ENCODE peak calls at places on chromosomes 6 and 20, in five cellular contexts. L is CD8-positive, alpha-beta T cell; Y is nephron progenitor cell; A is transverse colon; K is IMR-90. U is an unnamed sample.

GRCh38 chr20:23515250-23515939 is 24.5 kb downstream of the CST8 start:
- DNase-seq in L (no peak), Y (no peak), A (no peak), K (peak), U (no peak)

GRCh38 chr6:90411292-90411781 is 114.7 kb upstream of the BACH2 start:
- DNase-seq in L (no peak), Y (no peak), A (no peak), K (no peak), U (no peak)

GRCh38 chr20:17026346-17026745 is 200.5 kb upstream of the PCSK2 start:
- DNase-seq in L (no peak), Y (no peak), A (no peak), K (peak), U (no peak)

GRCh38 chr6:132357120-132357519 is 44.2 kb downstream of the MOXD1 start:
- DNase-seq in L (no peak), Y (no peak), A (no peak), K (peak), U (no peak)

GRCh38 chr20:12535770-12536169 is 473.0 kb upstream of the SPTLC3 start:
- DNase-seq in L (no peak), Y (no peak), A (no peak), K (no peak), U (no peak)

GRCh38 chr6:41570270-41570615 is 24.1 kb downstream of the FOXP4 start:
- DNase-seq in L (no peak), Y (peak), A (no peak), K (no peak), U (no peak)

GRCh38 chr20:13401596-13401995 is 180.5 kb downstream of the ISM1 start:
- DNase-seq in L (no peak), Y (no peak), A (no peak), K (no peak), U (no peak)

GRCh38 chr6:158536891-158537798 is 22.7 kb upstream of the TMEM181 start:
- DNase-seq in L (no peak), Y (peak), A (peak), K (no peak), U (peak)

GRCh38 chr6:45075246-45075645 is 252.9 kb upstream of the RUNX2 start:
- DNase-seq in L (no peak), Y (no peak), A (no peak), K (peak), U (no peak)

GRCh38 chr20:20205141-20205861 is 153.0 kb downstream of the CFAP61 start:
- DNase-seq in L (no peak), Y (no peak), A (no peak), K (no peak), U (no peak)

GRCh38 chr20:61801857-61802442 is 263.7 kb downstream of the TAF4 start:
- DNase-seq in L (no peak), Y (no peak), A (no peak), K (no peak), U (no peak)

GRCh38 chr6:133584903-133585302 is 304.0 kb upstream of the TCF21 start:
- DNase-seq in L (no peak), Y (no peak), A (no peak), K (no peak), U (no peak)

GRCh38 chr20:10984899-10985298 is 311.1 kb upstream of the JAG1 start:
- DNase-seq in L (no peak), Y (no peak), A (no peak), K (no peak), U (no peak)

GRCh38 chr6:134169881-134170486 is 117.6 kb upstream of the SLC2A12 start:
- DNase-seq in L (no peak), Y (no peak), A (no peak), K (peak), U (no peak)

GRCh38 chr6:149750136-149750609 is 632 bp downstream of the PCMT1 start:
- DNase-seq in L (no peak), Y (peak), A (peak), K (peak), U (peak)

GRCh38 chr6:136643850-136644596 is 93.8 kb upstream of the MAP7 start:
- DNase-seq in L (peak), Y (peak), A (peak), K (peak), U (peak)

GRCh38 chr6:25028346-25028745 is 92.6 kb upstream of the RIPOR2 start:
- DNase-seq in L (no peak), Y (no peak), A (no peak), K (no peak), U (no peak)

GRCh38 chr6:25025248-25025918 is 89.6 kb upstream of the RIPOR2 start:
- DNase-seq in L (no peak), Y (no peak), A (no peak), K (no peak), U (no peak)

GRCh38 chr6:25026723-25027122 is 91.0 kb upstream of the RIPOR2 start:
- DNase-seq in L (no peak), Y (no peak), A (no peak), K (no peak), U (no peak)

GRCh38 chr6:25025919-25026301 is 90.2 kb upstream of the RIPOR2 start:
- DNase-seq in L (no peak), Y (no peak), A (no peak), K (peak), U (no peak)

DNA sequence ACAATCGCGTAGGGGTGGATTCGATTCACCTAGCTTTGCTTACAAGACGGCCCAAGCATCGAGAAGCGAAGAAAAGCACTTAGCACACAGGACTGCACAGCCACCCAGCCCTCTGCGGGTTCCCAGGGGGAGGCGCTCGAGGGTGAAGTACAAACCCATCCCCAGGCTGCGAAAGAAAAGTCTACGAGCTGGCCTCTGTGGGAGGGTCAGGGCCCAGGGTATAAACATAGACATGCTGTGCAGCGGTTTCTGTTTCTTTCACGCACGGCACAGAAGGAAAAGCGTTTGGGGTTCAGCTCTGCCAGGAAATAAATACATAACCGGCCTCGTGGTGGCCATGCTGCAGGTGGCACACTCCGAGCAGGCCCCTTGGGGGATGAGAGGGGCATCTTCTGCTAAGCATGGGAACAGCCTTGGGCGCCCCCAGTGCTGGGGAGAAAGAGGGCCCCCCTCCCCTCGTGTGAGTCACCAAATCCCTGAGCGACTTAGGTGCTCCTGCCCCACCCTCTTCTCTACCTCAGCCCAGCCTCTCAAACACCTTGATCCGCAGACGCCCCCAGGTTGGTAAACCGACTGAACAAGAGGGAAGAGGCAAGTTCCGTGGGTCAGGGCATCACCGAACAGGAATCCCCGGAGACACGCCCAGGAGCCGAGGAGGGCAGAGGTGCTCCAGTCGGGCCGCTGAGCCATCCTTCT is 91.6 kb upstream of the RIPOR2 start:
- DNase-seq in L (peak), Y (no peak), A (peak), K (no peak), U (no peak)
- TF ChIP-seq CTCF in L (peak), Y (no peak), A (no peak), K (no peak), U (no peak)

GRCh38 chr6:34984416-34984815 is 95.4 kb downstream of the ANKS1A start:
- DNase-seq in L (no peak), Y (no peak), A (no peak), K (no peak), U (no peak)

GRCh38 chr6:34981951-34982350 is 92.9 kb downstream of the ANKS1A start:
- DNase-seq in L (no peak), Y (no peak), A (no peak), K (peak), U (no peak)

GRCh38 chr6:34985236-34985635 is 96.2 kb downstream of the ANKS1A start:
- DNase-seq in L (no peak), Y (no peak), A (no peak), K (no peak), U (no peak)

GRCh38 chr6:34979994-34980393 is 90.9 kb downstream of the ANKS1A start:
- DNase-seq in L (no peak), Y (no peak), A (no peak), K (no peak), U (no peak)

DNA sequence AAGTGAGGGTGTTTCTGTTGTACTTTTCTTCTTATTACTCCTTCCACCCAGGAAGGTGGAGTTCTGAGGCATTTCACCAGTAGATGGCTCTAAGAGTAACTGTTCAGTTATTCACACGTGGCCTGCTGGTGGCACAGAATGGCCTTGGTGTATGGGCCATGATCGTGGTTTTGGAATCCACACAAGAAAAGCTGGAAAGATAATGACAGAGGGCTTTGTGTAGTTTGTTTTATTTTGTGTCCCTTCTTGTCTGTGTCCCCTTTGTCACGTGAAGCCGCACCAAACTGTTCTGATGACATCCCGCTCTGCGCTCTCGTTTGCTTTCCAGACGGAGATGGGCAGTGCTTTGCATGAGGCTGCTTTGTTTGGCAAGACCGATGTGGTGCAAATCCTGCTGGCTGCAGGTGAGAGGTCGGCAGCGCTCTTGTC is 93.4 kb downstream of the ANKS1A start:
- DNase-seq in L (no peak), Y (no peak), A (no peak), K (peak), U (no peak)
- TF ChIP-seq CTCF in L (no peak), Y (no peak), A (no peak), K (peak), U (no peak)

DNA sequence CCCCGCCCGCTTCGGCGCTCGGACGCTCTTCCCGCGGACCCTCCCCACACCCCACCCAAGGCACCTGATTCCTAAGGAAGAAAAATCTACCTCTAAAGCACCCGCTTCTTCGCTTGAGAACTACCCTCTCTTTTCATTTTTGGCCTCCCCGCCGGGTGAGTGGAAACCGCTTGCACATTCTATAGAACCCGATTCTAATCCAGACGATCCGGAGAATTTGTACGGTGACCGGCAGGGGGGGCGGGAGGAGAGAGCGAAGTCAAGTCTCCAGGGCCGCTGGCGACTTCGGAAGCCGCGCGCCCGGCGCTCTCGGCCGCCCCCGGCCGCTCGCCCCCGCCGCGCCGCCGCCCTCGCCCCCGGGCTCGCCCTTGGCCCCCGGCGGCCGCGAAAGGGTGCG is at the start of gene RBM24:
- DNase-seq in L (no peak), Y (peak), A (peak), K (peak), U (peak)
- TF ChIP-seq CTCF in L (no peak), Y (no peak), A (peak), K (peak), U (peak)

GRCh38 chr20:2300420-2300819 is 4.6 kb downstream of the TGM3 start:
- DNase-seq in L (no peak), Y (no peak), A (no peak), K (no peak), U (no peak)

GRCh38 chr20:2303693-2304092 is 7.9 kb downstream of the TGM3 start:
- DNase-seq in L (no peak), Y (no peak), A (no peak), K (no peak), U (no peak)

GRCh38 chr20:2301164-2301622 is 5.4 kb downstream of the TGM3 start:
- DNase-seq in L (no peak), Y (no peak), A (peak), K (no peak), U (no peak)

GRCh38 chr20:2304180-2304579 is 8.4 kb downstream of the TGM3 start:
- DNase-seq in L (no peak), Y (no peak), A (no peak), K (no peak), U (no peak)

GRCh38 chr20:2302369-2302768 is 6.6 kb downstream of the TGM3 start:
- DNase-seq in L (no peak), Y (no peak), A (no peak), K (no peak), U (no peak)
- TF ChIP-seq CTCF in L (no peak), Y (no peak), A (no peak), K (no peak), U (no peak)

U was measured in progenitor cell of endocrine pancreas.